ENCODE peak calls at places on chromosomes 4 and X, in eight cellular contexts. E is cardiac muscle cell; G is lower lobe of right lung; S is progenitor cell of endocrine pancreas; U is choroid plexus epithelial cell; K is ascending aorta; D is upper lobe of right lung; B is CD4-positive, alpha-beta T cell. F is an unnamed sample.
A peak's percentile ranks its signal among the peaks of the same experiment; 100 is the strongest.

GRCh38 chr4:76377922-76378321 is 43.0 kb downstream of the CCDC158 start:
- DNase-seq in U (peak; percentile 86), S (peak; percentile 22), D (peak; percentile 62), G (peak; percentile 55), K (no peak), E (peak; percentile 76), B (peak; percentile 45), F (no peak)

GRCh38 chr4:86107112-86107511 is 252.7 kb downstream of the MAPK10 start:
- DNase-seq in G (no peak), D (no peak), S (no peak), U (no peak), B (no peak), E (no peak), K (no peak), F (no peak)

GRCh38 chr4:78688385-78688784 is 87.8 kb upstream of the BMP2K start:
- DNase-seq in G (no peak), S (no peak), B (no peak), U (peak; percentile 38), K (no peak), E (no peak), D (no peak), F (no peak)

GRCh38 chr4:182238355-182238931 is 4.8 kb upstream of the TENM3 start:
- DNase-seq in B (no peak), U (peak; percentile 40), E (no peak), G (no peak), D (no peak), S (no peak), K (no peak), F (no peak)

GRCh38 chr4:110611968-110612447 is 10.9 kb downstream of the PITX2 start:
- DNase-seq in E (no peak), B (no peak), D (no peak), G (no peak), U (no peak), S (no peak), K (no peak), F (no peak)

GRCh38 chrX:155070663-155070974 is 317 bp downstream of the CMC4 start:
- DNase-seq in U (no peak), B (no peak), D (no peak), S (no peak), K (no peak), G (no peak), E (no peak), F (no peak)

GRCh38 chrX:1449581-1450149 is 3.0 kb downstream of the ASMTL start:
- DNase-seq in E (no peak), S (no peak), B (no peak), K (no peak), U (no peak), G (no peak), D (no peak), F (peak; percentile 38)

GRCh38 chr4:127782275-127783025 is at the start of gene HSPA4L:
- DNase-seq in K (peak; percentile 23), E (peak; percentile 90), B (peak; percentile 44), U (peak; percentile 9), G (peak; percentile 71), D (peak; percentile 72), S (peak; percentile 78), F (no peak)

GRCh38 chrX:16075087-16075486 is 48.3 kb upstream of the GRPR start:
- DNase-seq in S (no peak), D (no peak), G (no peak), E (no peak), B (no peak), K (no peak), U (no peak), F (no peak)

GRCh38 chr4:173332963-173333657 is 1.0 kb downstream of the HMGB2 start:
- DNase-seq in K (no peak), B (peak; percentile 35), D (no peak), G (no peak), S (no peak), E (no peak), U (peak; percentile 16), F (no peak)

GRCh38 chrX:118239471-118239870 is 106.4 kb upstream of the WDR44 start:
- DNase-seq in U (no peak), B (no peak), E (no peak), G (no peak), S (no peak), K (no peak), D (no peak), F (no peak)

GRCh38 chr4:123858465-123858864 is 461.9 kb downstream of the SPRY1 start:
- DNase-seq in D (no peak), S (no peak), E (no peak), B (no peak), U (no peak), G (no peak), K (no peak), F (no peak)

GRCh38 chr4:74056858-74057562 is 18.5 kb upstream of the CXCL3 start:
- DNase-seq in G (no peak), S (no peak), B (no peak), E (no peak), U (peak; percentile 84), K (no peak), D (no peak), F (no peak)

GRCh38 chrX:57595381-57595811 is 3.6 kb downstream of the ZXDB start:
- DNase-seq in K (no peak), E (no peak), G (no peak), D (no peak), B (no peak), U (peak; percentile 80), S (no peak), F (no peak)

GRCh38 chr4:26067035-26067434 is 153.0 kb downstream of the SMIM20 start:
- DNase-seq in B (no peak), D (no peak), S (no peak), G (no peak), E (no peak), K (no peak), U (no peak), F (no peak)

GRCh38 chr4:77193511-77194236 is 36.7 kb downstream of the CCNG2 start:
- DNase-seq in B (peak; percentile 76), K (peak; percentile 28), S (no peak), D (peak; percentile 83), E (no peak), U (no peak), G (peak; percentile 86), F (no peak)

GRCh38 chr4:182803235-182803634 is 114.0 kb downstream of the DCTD start:
- DNase-seq in K (no peak), G (no peak), S (no peak), U (no peak), D (no peak), E (no peak), B (no peak), F (no peak)

GRCh38 chr4:7336732-7337131 is 98.0 kb downstream of the PSAPL1 start:
- DNase-seq in E (no peak), U (no peak), B (no peak), D (no peak), G (peak; percentile 45), S (no peak), K (no peak), F (no peak)

GRCh38 chrX:57453901-57454300 is 137.9 kb upstream of the ZXDB start:
- DNase-seq in B (no peak), S (no peak), G (no peak), D (no peak), E (peak; percentile 17), K (no peak), U (peak; percentile 9), F (no peak)

GRCh38 chr4:48862661-48863060 is 31.8 kb downstream of the OCIAD1 start:
- DNase-seq in E (no peak), B (no peak), K (no peak), G (no peak), U (peak; percentile 13), D (no peak), S (no peak), F (no peak)

GRCh38 chr4:132062611-132063239 is 1086.4 kb upstream of the PCDH10 start:
- DNase-seq in G (no peak), S (no peak), U (no peak), K (no peak), E (no peak), B (no peak), D (no peak), F (no peak)

GRCh38 chr4:37653601-37654000 is 32.6 kb downstream of the RELL1 start:
- DNase-seq in G (no peak), U (peak; percentile 48), S (no peak), K (no peak), D (no peak), B (no peak), E (no peak), F (no peak)

GRCh38 chrX:32745323-32745722 is 466.0 kb downstream of the DMD start:
- DNase-seq in S (no peak), K (no peak), B (no peak), D (no peak), U (peak; percentile 3), E (no peak), G (no peak), F (no peak)

GRCh38 chrX:106731590-106731989 is 5.1 kb downstream of the RNF128 start:
- DNase-seq in S (no peak), U (no peak), E (no peak), K (no peak), G (no peak), B (no peak), D (no peak), F (no peak)

GRCh38 chrX:119783026-119783425 is 8.4 kb downstream of the RPL39 start:
- DNase-seq in S (no peak), B (no peak), U (no peak), E (no peak), K (no peak), D (no peak), G (peak; percentile 47), F (no peak)

GRCh38 chrX:119784747-119785446 is 6.5 kb downstream of the RPL39 start:
- DNase-seq in U (peak; percentile 52), B (peak; percentile 47), D (peak; percentile 60), S (no peak), G (no peak), K (no peak), E (no peak), F (no peak)
- TF ChIP-seq CTCF in U (peak; percentile 70), B (peak; percentile 41), D (peak; percentile 42), S (peak; percentile 45), G (peak; percentile 41), K (peak; percentile 30), E (peak; percentile 59), F (peak; percentile 49)

GRCh38 chrX:19912-20571 is 261.1 kb upstream of the PLCXD1 start:
- DNase-seq in E (no peak), G (no peak), B (no peak), S (no peak), D (no peak), U (no peak), K (no peak), F (peak; percentile 65)
- TF ChIP-seq CTCF in E (no peak), G (no peak), B (no peak), S (peak; percentile 24), D (no peak), U (no peak), K (no peak), F (peak; percentile 27)

GRCh38 chr4:56656346-56656643 is 24.8 kb downstream of the HOPX start:
- DNase-seq in S (no peak), E (no peak), D (no peak), B (peak; percentile 38), G (no peak), U (no peak), K (no peak), F (no peak)
- TF ChIP-seq CTCF in S (peak; percentile 28), E (peak; percentile 31), D (peak; percentile 23), B (peak; percentile 37), G (peak; percentile 16), U (peak; percentile 52), K (no peak), F (no peak)

DNA sequence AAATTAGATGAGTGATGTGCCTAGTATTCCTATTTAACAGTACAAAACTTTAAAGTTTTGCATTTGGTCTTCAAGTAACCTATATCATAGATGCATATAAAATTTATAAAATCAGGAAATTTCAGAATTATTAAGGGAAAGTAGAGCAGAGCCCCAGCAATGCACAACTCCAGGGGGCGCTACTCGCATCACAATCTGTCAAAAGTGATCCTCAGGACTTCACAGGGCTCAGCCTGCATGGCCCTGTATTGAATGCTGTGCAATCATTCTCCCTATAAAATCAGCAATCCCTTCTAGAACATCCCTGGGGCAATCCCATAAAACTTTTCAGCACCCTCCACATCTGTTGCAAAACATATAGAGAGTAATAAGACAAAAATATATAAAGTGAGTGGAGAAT is 12.4 kb upstream of the PPARGC1A start:
- DNase-seq in K (no peak), B (no peak), D (no peak), U (no peak), E (no peak), G (no peak), S (no peak), F (no peak)
- TF ChIP-seq CTCF in K (no peak), B (no peak), D (no peak), U (no peak), E (no peak), G (no peak), S (no peak), F (no peak)

F was measured in osteocyte.